ENCODE peak calls at places on chromosomes 5 and 9, in nine cellular contexts. O, M, C, L, H, P, S, I and N are unnamed samples.

GRCh38 chr9:15221746-15222145 is 85.3 kb downstream of the TTC39B start:
- DNase-seq in O (no peak), S (no peak), L (no peak), P (no peak), C (no peak), M (no peak), I (no peak), H (no peak), N (no peak)

GRCh38 chr9:133869674-133870419 is 122.3 kb downstream of the VAV2 start:
- DNase-seq in H (no peak), I (no peak), P (no peak), M (no peak), L (no peak), S (no peak), O (peak; percentile 77), C (no peak), N (no peak)

GRCh38 chr9:711761-712523 is 129.6 kb upstream of the DMRT1 start:
- DNase-seq in M (no peak), S (no peak), P (no peak), I (no peak), H (no peak), O (no peak), C (no peak), L (no peak), N (no peak)

GRCh38 chr9:120386390-120387131 is 193.4 kb downstream of the CDK5RAP2 start:
- DNase-seq in I (peak; percentile 32), O (no peak), H (no peak), M (no peak), P (peak; percentile 26), L (peak; percentile 55), S (peak; percentile 28), C (no peak), N (no peak)

GRCh38 chr5:43400082-43400481 is 12.1 kb downstream of the CCL28 start:
- DNase-seq in I (no peak), O (no peak), L (no peak), C (no peak), H (no peak), M (no peak), P (no peak), S (no peak), N (no peak)

GRCh38 chr5:16616536-16617271 is at the start of gene RETREG1:
- DNase-seq in H (peak; percentile 15), P (peak; percentile 55), M (peak; percentile 49), L (peak; percentile 82), I (peak; percentile 76), S (peak; percentile 62), O (peak; percentile 59), C (peak; percentile 80), N (peak; percentile 91)

GRCh38 chr5:112878760-112879159 is 17.7 kb downstream of the SRP19 start:
- DNase-seq in S (no peak), L (no peak), P (no peak), I (no peak), C (no peak), H (peak; percentile 19), O (peak; percentile 29), M (no peak), N (no peak)

GRCh38 chr5:75509956-75510355 is 1.5 kb downstream of the CERT1 start:
- DNase-seq in C (no peak), I (no peak), M (no peak), H (no peak), S (no peak), L (peak; percentile 68), P (no peak), O (no peak), N (peak; percentile 10)

GRCh38 chr9:109286571-109286977 is 34.3 kb downstream of the EPB41L4B start:
- DNase-seq in H (no peak), I (no peak), S (no peak), P (no peak), C (no peak), M (peak; percentile 23), O (no peak), L (no peak), N (peak; percentile 89)

GRCh38 chr5:1523480-1523792 is 324 bp downstream of the LPCAT1 start:
- DNase-seq in M (no peak), C (no peak), I (no peak), S (no peak), O (peak; percentile 70), L (no peak), H (no peak), P (no peak), N (no peak)

GRCh38 chr5:1524799-1525623 is 1.3 kb upstream of the LPCAT1 start:
- DNase-seq in O (no peak), L (peak; percentile 64), P (peak; percentile 10), C (peak; percentile 17), H (no peak), M (no peak), S (peak; percentile 15), I (peak; percentile 23), N (no peak)

GRCh38 chr5:1522601-1523479 is 920 bp downstream of the LPCAT1 start:
- DNase-seq in P (peak; percentile 8), M (no peak), O (peak; percentile 61), L (peak; percentile 63), I (peak; percentile 38), H (no peak), S (peak; percentile 27), C (peak; percentile 40), N (no peak)

GRCh38 chr5:1524481-1524798 is 680 bp upstream of the LPCAT1 start:
- DNase-seq in M (no peak), C (peak; percentile 34), H (no peak), O (no peak), L (peak; percentile 64), S (no peak), I (no peak), P (no peak), N (no peak)

GRCh38 chr5:1523793-1524480 is at the start of gene LPCAT1:
- DNase-seq in O (peak; percentile 97), S (peak; percentile 78), M (peak; percentile 62), H (no peak), L (peak; percentile 89), P (peak; percentile 67), C (peak; percentile 91), I (peak; percentile 79), N (peak; percentile 84)
- TF ChIP-seq POLR2A in O (peak; percentile 68), S (peak; percentile 48), M (peak; percentile 58), H (no peak), L (no peak), P (no peak), C (peak; percentile 38), I (no peak), N (peak; percentile 72)

DNA sequence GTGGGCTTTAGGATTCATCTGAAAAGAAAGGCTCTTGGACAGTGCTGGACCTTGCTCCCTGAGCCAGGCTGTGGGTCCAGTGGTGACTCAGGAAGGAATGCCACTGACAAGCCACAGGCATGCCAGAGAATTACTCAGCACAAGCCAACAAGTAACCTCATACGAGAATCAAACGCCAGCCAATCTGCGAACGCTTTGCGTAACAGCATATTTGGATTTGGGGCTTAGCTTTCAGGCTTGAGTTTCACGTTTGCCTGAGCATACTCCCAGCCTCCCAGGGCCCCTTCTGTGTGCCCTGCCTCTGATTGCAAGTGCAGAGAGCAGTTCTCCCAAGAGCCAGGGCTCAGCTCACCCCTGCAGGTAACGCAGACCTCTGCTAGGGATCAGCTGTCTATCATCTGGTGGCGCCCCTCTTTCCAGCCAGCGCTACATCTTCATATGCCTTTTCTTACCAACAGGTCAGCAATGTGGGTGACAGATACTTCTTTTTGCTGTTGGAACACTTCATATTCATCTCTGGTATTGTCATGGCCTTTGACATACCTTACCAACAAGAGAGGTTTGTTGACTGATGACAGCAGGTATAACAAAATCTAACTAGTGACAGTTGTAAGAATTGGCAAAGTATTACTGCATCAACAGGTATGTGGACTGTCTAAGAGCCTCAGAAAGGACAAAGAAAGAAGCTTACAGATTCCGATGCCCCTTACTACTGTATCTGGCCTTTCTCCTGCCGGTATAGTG is 30.1 kb upstream of the ZSWIM6 start:
- DNase-seq in P (peak; percentile 25), C (peak; percentile 72), S (peak; percentile 84), M (peak; percentile 90), H (peak; percentile 82), I (peak; percentile 88), L (peak; percentile 85), O (no peak), N (peak; percentile 53)
- TF ChIP-seq POLR2A in P (no peak), C (no peak), S (peak; percentile 62), M (no peak), H (no peak), I (no peak), L (no peak), O (no peak), N (no peak)

GRCh38 chr5:55994998-55995914 is 493 bp upstream of the IL6ST start:
- DNase-seq in S (peak; percentile 98), I (peak; percentile 98), H (peak; percentile 88), M (peak; percentile 96), P (peak; percentile 98), L (peak; percentile 99), O (peak; percentile 98), C (peak; percentile 99), N (peak; percentile 83)
- TF ChIP-seq POLR2A in S (peak; percentile 61), I (peak; percentile 3), H (peak; percentile 64), M (peak; percentile 50), P (peak; percentile 91), L (peak; percentile 86), O (peak; percentile 89), C (peak; percentile 76), N (peak; percentile 54)

GRCh38 chr5:170168002-170168401 is 62.3 kb downstream of the FOXI1 start:
- DNase-seq in L (no peak), O (no peak), P (no peak), I (no peak), M (no peak), H (no peak), S (no peak), C (no peak), N (no peak)

GRCh38 chr5:170164087-170164486 is 58.4 kb downstream of the FOXI1 start:
- DNase-seq in L (no peak), S (no peak), M (no peak), I (no peak), H (no peak), P (no peak), C (no peak), O (no peak), N (no peak)

GRCh38 chr5:170164921-170165320 is 59.2 kb downstream of the FOXI1 start:
- DNase-seq in P (no peak), L (no peak), O (no peak), H (no peak), S (no peak), M (no peak), C (no peak), I (no peak), N (no peak)

GRCh38 chr5:170168797-170169196 is 63.1 kb downstream of the FOXI1 start:
- DNase-seq in S (no peak), I (no peak), M (no peak), P (no peak), C (no peak), H (no peak), O (no peak), L (no peak), N (no peak)

GRCh38 chr5:170166101-170166500 is 60.4 kb downstream of the FOXI1 start:
- DNase-seq in M (no peak), H (no peak), S (no peak), L (no peak), O (no peak), P (no peak), I (no peak), C (peak; percentile 36), N (no peak)
- TF ChIP-seq POLR2A in M (no peak), H (no peak), S (no peak), L (no peak), O (no peak), P (no peak), I (no peak), C (no peak), N (no peak)

GRCh38 chr9:129610473-129611301 is 10.2 kb downstream of the C9orf50 start:
- DNase-seq in I (peak; percentile 82), P (peak; percentile 81), M (peak; percentile 88), C (peak; percentile 83), L (peak; percentile 90), S (peak; percentile 82), H (no peak), O (peak; percentile 76), N (peak; percentile 69)
- TF ChIP-seq POLR2A in I (no peak), P (peak; percentile 47), M (peak; percentile 19), C (peak; percentile 41), L (no peak), S (peak; percentile 34), H (no peak), O (no peak), N (no peak)